ENCODE peak calls at places on chromosomes 3 and 15, in four cellular contexts. Y is HepG2, C is A549, R is K562. X is an unnamed sample.

GRCh38 chr3:8371085-8371551 is 130.5 kb upstream of the LMCD1 start:
- DNase-seq in C (no peak), Y (no peak), R (no peak), X (no peak)

GRCh38 chr3:129026728-129027543 is 25.8 kb downstream of the EFCC1 start:
- DNase-seq in C (peak), R (peak), Y (peak), X (peak)

GRCh38 chr3:38960042-38960622 is 91.6 kb downstream of the SCN11A start:
- DNase-seq in C (no peak), R (no peak), Y (no peak), X (no peak)

GRCh38 chr15:23095796-23096195 is 40.8 kb downstream of the GOLGA6L1 start:
- DNase-seq in R (no peak), Y (no peak), C (no peak), X (no peak)

GRCh38 chr15:88104357-88104756 is 152.2 kb downstream of the NTRK3 start:
- DNase-seq in C (no peak), R (no peak), Y (no peak), X (no peak)

GRCh38 chr15:40275491-40275890 is 7.4 kb downstream of the ANKRD63 start:
- DNase-seq in R (no peak), Y (no peak), C (no peak), X (no peak)

GRCh38 chr15:83658406-83658805 is 4.5 kb downstream of the ADAMTSL3 start:
- DNase-seq in Y (no peak), R (no peak), C (no peak), X (no peak)

GRCh38 chr15:85314139-85314538 is 66.3 kb upstream of the AKAP13 start:
- DNase-seq in Y (no peak), C (no peak), R (no peak), X (no peak)

GRCh38 chr3:43346990-43347749 is 60.8 kb downstream of the SNRK start:
- DNase-seq in C (no peak), Y (no peak), R (no peak), X (no peak)

GRCh38 chr3:137171834-137172603 is 214.2 kb downstream of the IL20RB start:
- DNase-seq in C (no peak), Y (no peak), R (no peak), X (no peak)

GRCh38 chr3:129119365-129120100 is 2.1 kb downstream of the RAB43 start:
- DNase-seq in Y (peak), R (no peak), C (no peak), X (no peak)

GRCh38 chr15:71806452-71806931 is 3.9 kb upstream of the NR2E3 start:
- DNase-seq in R (no peak), C (peak), Y (no peak), X (no peak)

GRCh38 chr3:140736863-140737460 is 59.1 kb downstream of the TRIM42 start:
- DNase-seq in Y (peak), R (peak), C (peak), X (peak)

GRCh38 chr15:89785771-89786135 is 9.6 kb downstream of the MESP2 start:
- DNase-seq in Y (no peak), C (no peak), R (no peak), X (no peak)

GRCh38 chr15:85607842-85608241 is 186.9 kb downstream of the KLHL25 start:
- DNase-seq in R (no peak), Y (no peak), C (peak), X (no peak)

GRCh38 chr3:129461022-129461421 is 21.0 kb downstream of the IFT122 start:
- DNase-seq in C (no peak), R (no peak), Y (no peak), X (no peak)

GRCh38 chr15:96135166-96136093 is 195.1 kb upstream of the NR2F2 start:
- DNase-seq in R (peak), Y (no peak), C (peak), X (no peak)

GRCh38 chr3:194280777-194281176 is 70.4 kb downstream of the CPN2 start:
- DNase-seq in R (no peak), Y (no peak), C (no peak), X (no peak)

GRCh38 chr3:25155696-25156471 is 272.2 kb upstream of the RARB start:
- DNase-seq in C (no peak), Y (no peak), R (no peak), X (peak)

GRCh38 chr15:57015897-57016296 is 97.5 kb downstream of the TCF12 start:
- DNase-seq in Y (peak), C (peak), R (no peak), X (no peak)

GRCh38 chr15:50938525-50938924 is 30.0 kb downstream of the AP4E1 start:
- DNase-seq in Y (no peak), R (no peak), C (no peak), X (no peak)

GRCh38 chr15:99702895-99703602 is 30.2 kb downstream of the LYSMD4 start:
- DNase-seq in Y (no peak), R (no peak), C (no peak), X (no peak)

GRCh38 chr15:90021108-90021507 is 20.0 kb downstream of the ZNF710 start:
- DNase-seq in Y (no peak), C (no peak), R (no peak), X (no peak)

GRCh38 chr3:187183903-187184302 is 13.4 kb upstream of the RTP1 start:
- DNase-seq in Y (no peak), R (no peak), C (no peak), X (no peak)

GRCh38 chr3:32082727-32083126 is 23.7 kb upstream of the GPD1L start:
- DNase-seq in R (no peak), Y (no peak), C (no peak), X (no peak)

GRCh38 chr3:107987036-107987557 is 103.7 kb downstream of the CD47 start:
- DNase-seq in C (peak), R (no peak), Y (peak), X (no peak)

GRCh38 chr3:138875754-138876664 is 41.3 kb upstream of the PIK3CB start:
- DNase-seq in Y (no peak), C (no peak), R (peak), X (no peak)

GRCh38 chr3:179961081-179962078 is 75.4 kb downstream of the PEX5L start:
- DNase-seq in C (no peak), Y (no peak), R (no peak), X (no peak)

GRCh38 chr3:185928532-185928931 is 9.3 kb downstream of the TRA2B start:
- DNase-seq in R (no peak), Y (no peak), C (no peak), X (no peak)

GRCh38 chr3:72887723-72888545 is at the start of gene GXYLT2:
- DNase-seq in R (peak), Y (peak), C (peak), X (peak)

GRCh38 chr15:77001351-77001750 is 6.4 kb downstream of the PSTPIP1 start:
- DNase-seq in C (no peak), Y (no peak), R (no peak), X (no peak)

GRCh38 chr3:196996454-196997265 is 28.0 kb upstream of the PIGZ start:
- DNase-seq in C (no peak), R (no peak), Y (no peak), X (no peak)

GRCh38 chr3:177491301-177492031 is 294.2 kb upstream of the TBL1XR1 start:
- DNase-seq in R (no peak), C (no peak), Y (no peak), X (no peak)

GRCh38 chr3:189621948-189622603 is 9.1 kb upstream of the TP63 start:
- DNase-seq in R (no peak), C (no peak), Y (no peak), X (no peak)

GRCh38 chr15:40878785-40879184 is 4.8 kb upstream of the RHOV start:
- DNase-seq in Y (no peak), R (peak), C (no peak), X (no peak)

GRCh38 chr3:133376805-133377204 is 23.1 kb upstream of the BFSP2 start:
- DNase-seq in R (no peak), C (peak), Y (no peak), X (peak)

GRCh38 chr3:133371181-133371580 is 28.7 kb upstream of the BFSP2 start:
- DNase-seq in C (no peak), R (no peak), Y (no peak), X (no peak)

GRCh38 chr3:133371676-133372075 is 28.2 kb upstream of the BFSP2 start:
- DNase-seq in C (no peak), Y (no peak), R (no peak), X (no peak)

GRCh38 chr3:133377396-133377795 is 22.5 kb upstream of the BFSP2 start:
- DNase-seq in Y (peak), R (no peak), C (peak), X (no peak)

GRCh38 chr3:133374706-133375105 is 25.1 kb upstream of the BFSP2 start:
- DNase-seq in Y (no peak), C (no peak), R (no peak), X (no peak)
- TF ChIP-seq USF2 in Y (no peak), C (no peak), R (no peak), X (no peak)

GRCh38 chr3:78343221-78343620 is 1303.3 kb downstream of the ROBO2 start:
- DNase-seq in Y (no peak), R (no peak), C (no peak), X (no peak)

GRCh38 chr3:78338405-78338804 is 1298.5 kb downstream of the ROBO2 start:
- DNase-seq in R (no peak), Y (no peak), C (no peak), X (no peak)

GRCh38 chr3:78337801-78338211 is 1297.9 kb downstream of the ROBO2 start:
- DNase-seq in C (no peak), R (no peak), Y (no peak), X (no peak)
- TF ChIP-seq HMGXB4 in C (no peak), R (no peak), Y (no peak), X (no peak)

DNA sequence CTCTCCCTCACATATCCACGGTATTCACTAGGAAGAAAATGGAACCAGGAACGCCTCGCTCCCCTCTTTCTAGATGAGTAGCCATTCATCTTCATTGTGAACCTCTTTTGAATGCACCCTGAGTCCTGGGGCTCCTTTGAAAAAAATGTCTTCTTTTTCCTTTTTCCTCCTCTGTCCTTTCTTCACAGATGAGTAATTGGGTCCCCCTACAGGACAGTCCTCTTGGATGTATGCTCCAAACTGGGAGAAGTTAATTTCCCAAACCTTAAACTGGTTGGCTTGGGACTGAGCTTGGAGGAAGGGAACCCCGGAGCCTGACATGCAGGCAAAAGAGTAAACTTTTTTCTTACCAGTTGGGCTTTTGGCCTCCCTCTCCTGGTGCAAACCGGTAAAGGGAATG is 108.8 kb downstream of the DPH6 start:
- DNase-seq in R (no peak), C (no peak), Y (no peak), X (no peak)
- TF ChIP-seq USF2 in R (no peak), C (no peak), Y (no peak), X (no peak)

GRCh38 chr3:55269636-55270035 is 217.5 kb downstream of the WNT5A start:
- DNase-seq in C (no peak), R (no peak), Y (no peak), X (no peak)

GRCh38 chr3:55271549-55271948 is 215.6 kb downstream of the WNT5A start:
- DNase-seq in C (no peak), R (no peak), Y (no peak), X (no peak)

GRCh38 chr3:55267206-55267930 is 219.7 kb downstream of the WNT5A start:
- DNase-seq in R (no peak), C (no peak), Y (no peak), X (no peak)

GRCh38 chr3:55270976-55271375 is 216.1 kb downstream of the WNT5A start:
- DNase-seq in R (no peak), Y (peak), C (no peak), X (no peak)

GRCh38 chr3:55269096-55269495 is 218.0 kb downstream of the WNT5A start:
- DNase-seq in R (no peak), Y (no peak), C (no peak), X (no peak)
- TF ChIP-seq HMGXB4 in R (no peak), Y (no peak), C (no peak), X (no peak)

DNA sequence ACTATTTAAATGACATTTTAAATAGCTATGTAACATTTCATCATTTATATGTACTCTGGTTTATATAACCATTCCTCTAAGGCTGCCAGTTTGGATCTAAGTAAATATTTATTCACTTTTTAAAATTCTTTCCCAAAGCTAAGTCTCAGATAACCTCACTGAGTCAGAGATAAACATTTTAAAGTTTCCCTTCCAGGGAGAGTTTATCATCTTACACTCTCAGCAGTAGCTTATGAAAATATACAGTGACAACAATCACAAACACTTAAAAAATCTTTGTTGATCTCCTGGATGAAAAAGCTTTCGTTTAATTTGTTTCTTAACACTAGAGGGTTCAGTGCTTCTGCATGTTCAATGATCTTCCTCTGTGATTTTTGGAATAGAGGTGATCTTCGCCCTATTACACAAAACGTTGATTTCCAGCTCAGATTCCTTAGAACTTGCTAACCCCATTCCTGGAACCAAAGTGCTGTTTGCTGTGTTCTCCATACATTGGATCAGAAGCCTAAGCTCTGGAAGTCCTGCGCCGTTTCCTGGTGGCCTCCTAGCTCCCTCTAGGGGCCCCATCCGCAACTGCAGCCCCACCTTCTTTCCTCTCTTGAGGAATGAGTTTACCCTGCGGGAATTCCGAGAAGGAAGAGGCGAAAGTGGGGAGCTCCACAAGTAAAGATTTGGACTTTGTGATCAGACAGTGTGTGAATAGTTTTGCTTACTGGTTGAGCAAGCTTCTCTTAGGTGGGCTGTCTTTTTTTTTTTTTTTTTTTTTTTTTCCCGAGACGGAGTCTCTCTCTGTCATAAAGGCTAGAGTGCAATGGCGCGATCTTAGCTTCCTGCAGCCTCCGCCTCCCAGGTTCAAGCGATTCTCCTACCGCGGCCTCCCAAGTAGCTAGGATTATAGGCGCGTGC is 29.3 kb upstream of the SACM1L start:
- DNase-seq in R (peak), Y (peak), C (peak), X (peak)
- TF ChIP-seq USF2 in R (no peak), Y (no peak), C (no peak), X (no peak)

GRCh38 chr3:184783309-184783708 is 28.7 kb upstream of the VPS8 start:
- DNase-seq in C (no peak), R (no peak), Y (no peak), X (no peak)

GRCh38 chr3:184785856-184786255 is 26.1 kb upstream of the VPS8 start:
- DNase-seq in C (no peak), Y (no peak), R (no peak), X (no peak)

GRCh38 chr3:184781801-184782200 is 30.2 kb upstream of the VPS8 start:
- DNase-seq in R (no peak), C (no peak), Y (no peak), X (no peak)

GRCh38 chr3:184786271-184787010 is 25.5 kb upstream of the VPS8 start:
- DNase-seq in Y (no peak), R (no peak), C (no peak), X (no peak)

GRCh38 chr3:184785106-184785505 is 26.9 kb upstream of the VPS8 start:
- DNase-seq in Y (no peak), R (no peak), C (no peak), X (no peak)
- TF ChIP-seq HMGXB4 in Y (no peak), R (no peak), C (no peak), X (no peak)

DNA sequence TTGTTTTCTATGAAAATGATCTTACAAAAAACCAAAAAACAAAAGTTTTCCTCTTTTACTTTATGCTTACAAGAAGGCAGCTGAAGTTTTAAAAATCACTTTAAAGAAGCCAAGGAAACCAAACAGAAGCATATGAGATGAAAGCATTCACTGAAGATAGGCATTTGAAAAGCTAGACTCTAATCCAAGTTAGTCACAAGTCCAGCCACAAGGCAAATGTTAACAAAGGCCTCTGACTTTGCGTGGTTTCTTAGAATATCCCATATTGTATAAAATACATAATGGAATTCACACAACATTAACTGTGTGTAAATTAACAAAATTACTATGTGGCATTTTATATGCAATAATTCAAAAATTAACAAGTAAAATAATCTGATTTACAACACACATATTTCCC is 17.7 kb downstream of the MRPL3 start:
- DNase-seq in C (no peak), Y (no peak), R (no peak), X (no peak)
- TF ChIP-seq USF2 in C (no peak), Y (no peak), R (no peak), X (no peak)

GRCh38 chr3:150958694-150959093 is 13.8 kb downstream of the CLRN1 start:
- DNase-seq in R (no peak), C (no peak), Y (no peak), X (no peak)

GRCh38 chr3:150951923-150952322 is 20.6 kb downstream of the CLRN1 start:
- DNase-seq in Y (no peak), R (no peak), C (no peak), X (no peak)

GRCh38 chr3:150960708-150961684 is 11.5 kb downstream of the CLRN1 start:
- DNase-seq in R (no peak), C (no peak), Y (no peak), X (no peak)

GRCh38 chr3:150961949-150962348 is 10.6 kb downstream of the CLRN1 start:
- DNase-seq in Y (no peak), C (no peak), R (no peak), X (no peak)

GRCh38 chr3:150956376-150956775 is 16.2 kb downstream of the CLRN1 start:
- DNase-seq in Y (no peak), R (no peak), C (no peak), X (no peak)
- TF ChIP-seq HMGXB4 in Y (no peak), R (no peak), C (no peak), X (no peak)

GRCh38 chr15:98422086-98422478 is 226.3 kb upstream of the IGF1R start:
- DNase-seq in Y (no peak), R (no peak), C (no peak), X (no peak)

GRCh38 chr15:98419173-98419814 is 229.0 kb upstream of the IGF1R start:
- DNase-seq in R (no peak), Y (no peak), C (no peak), X (no peak)

GRCh38 chr15:98421419-98422085 is 226.8 kb upstream of the IGF1R start:
- DNase-seq in R (peak), Y (peak), C (peak), X (peak)

GRCh38 chr15:98417346-98417745 is 231.0 kb upstream of the IGF1R start:
- DNase-seq in C (no peak), R (no peak), Y (no peak), X (no peak)

GRCh38 chr15:98420837-98421236 is 227.5 kb upstream of the IGF1R start:
- DNase-seq in Y (no peak), C (no peak), R (no peak), X (no peak)
- TF ChIP-seq USF2 in Y (no peak), C (no peak), R (no peak), X (no peak)

GRCh38 chr3:191523099-191523498 is 62.1 kb downstream of the PYDC2 start:
- DNase-seq in C (no peak), R (no peak), Y (no peak), X (no peak)
- TF ChIP-seq HMGXB4 in C (no peak), R (no peak), Y (no peak), X (no peak)

X was measured in WTC11.